ENCODE peak calls at places on chromosomes 6 and 20, in five cellular contexts. K is right lobe of liver, G is cardiac muscle cell, W is A549, P is fibroblast of lung. Q is an unnamed sample. For H3K4me1, the result is how much of the 10 kb centered on the place peaks cover.

GRCh38 chr20:4633780-4634179 is 87.9 kb upstream of the PRND start:
- DNase-seq in K (no peak), G (peak), W (no peak), P (peak), Q (peak)

GRCh38 chr6:41167173-41167963 is 4.5 kb upstream of the TREM2 start:
- DNase-seq in K (no peak), G (peak), W (no peak), P (peak), Q (no peak)

GRCh38 chr20:48075591-48076174 is 290.4 kb upstream of the SULF2 start:
- DNase-seq in K (no peak), G (peak), W (no peak), P (no peak), Q (no peak)

GRCh38 chr6:83920017-83920416 is 60.5 kb downstream of the CYB5R4 start:
- DNase-seq in K (no peak), G (no peak), W (no peak), P (peak), Q (no peak)

GRCh38 chr20:63128367-63128766 is 87.6 kb downstream of the YTHDF1 start:
- DNase-seq in K (peak), G (no peak), W (no peak), P (no peak), Q (no peak)

GRCh38 chr20:45993197-45993951 is 15.3 kb upstream of the MMP9 start:
- DNase-seq in K (no peak), G (no peak), W (peak), P (peak), Q (peak)

GRCh38 chr20:59902470-59902869 is 31.0 kb downstream of the SYCP2 start:
- DNase-seq in K (no peak), G (no peak), W (no peak), P (no peak), Q (no peak)

GRCh38 chr20:63289311-63290135 is 3.5 kb upstream of the COL20A1 start:
- DNase-seq in K (no peak), G (no peak), W (no peak), P (no peak), Q (no peak)

GRCh38 chr6:33622456-33623431 is 1.6 kb downstream of the ITPR3 start:
- DNase-seq in K (no peak), G (no peak), W (no peak), P (no peak), Q (peak)

GRCh38 chr6:3748208-3748701 is 3.3 kb downstream of the PXDC1 start:
- DNase-seq in K (peak), G (peak), W (peak), P (peak), Q (peak)

GRCh38 chr6:133551847-133552331 is 310.7 kb downstream of the EYA4 start:
- DNase-seq in K (no peak), G (peak), W (peak), P (peak), Q (no peak)

GRCh38 chr20:7399575-7399974 is 540.7 kb downstream of the HAO1 start:
- DNase-seq in K (no peak), G (peak), W (no peak), P (no peak), Q (no peak)

GRCh38 chr6:80477591-80478370 is 371.3 kb downstream of the BCKDHB start:
- DNase-seq in K (no peak), G (no peak), W (no peak), P (peak), Q (peak)

GRCh38 chr6:84762220-84762940 is 2.0 kb downstream of the TBX18 start:
- DNase-seq in K (no peak), G (peak), W (peak), P (peak), Q (no peak)

GRCh38 chr6:34324738-34325444 is 67.6 kb downstream of the NUDT3 start:
- DNase-seq in K (no peak), G (peak), W (no peak), P (peak), Q (no peak)

DNA sequence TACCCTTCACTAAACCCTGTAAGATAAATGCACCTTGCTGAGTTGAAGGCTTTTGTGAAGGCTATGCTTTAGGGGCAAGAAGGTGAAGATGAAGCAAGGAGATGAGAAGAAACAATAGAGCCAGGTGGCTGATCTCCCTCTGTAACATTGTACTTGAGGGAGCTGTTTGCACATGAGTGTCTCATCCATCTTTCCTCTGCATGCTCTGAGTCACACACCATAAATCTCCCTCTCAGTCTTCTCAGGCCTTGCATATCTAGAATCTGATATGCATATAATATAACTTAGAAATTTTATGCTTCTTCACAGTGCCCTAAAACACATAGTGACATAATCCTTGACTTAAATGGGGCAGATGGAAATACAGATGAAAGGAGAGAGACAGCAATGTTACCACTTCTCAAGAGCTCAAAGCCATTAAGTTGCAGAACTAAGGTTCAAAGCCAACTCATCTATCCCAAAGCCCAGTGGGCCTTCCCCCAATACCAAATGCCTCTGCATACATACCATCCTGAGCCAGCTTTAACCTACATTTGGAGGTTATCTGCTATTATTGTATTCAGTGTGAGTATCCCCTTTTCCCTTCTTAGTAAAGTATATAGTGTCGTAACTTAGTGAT is 62.4 kb upstream of the STXBP5 start:
- DNase-seq in K (no peak), G (no peak), W (no peak), P (peak), Q (peak)
- H3K27ac ChIP-seq in K (no peak), G (no peak), W (no peak), P (no peak), Q (no peak)

DNA sequence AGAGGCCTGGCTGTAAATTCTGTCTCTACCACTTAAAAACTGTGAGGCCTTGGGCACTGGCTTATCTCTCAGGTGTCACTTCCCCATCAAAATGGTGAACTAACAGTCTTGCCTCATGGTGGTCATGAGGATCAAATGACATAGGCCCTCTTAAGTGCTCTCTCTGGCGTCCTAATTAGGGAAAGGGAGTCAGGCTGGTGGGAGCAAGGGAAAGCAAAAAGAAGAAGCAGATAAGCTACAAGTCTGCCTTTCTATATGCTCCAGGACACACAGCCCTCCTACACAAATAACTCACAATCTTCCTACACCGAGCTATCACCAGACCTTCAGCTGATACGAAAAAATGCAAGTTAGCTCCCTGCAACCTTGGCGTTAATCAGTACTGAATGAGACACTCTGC is 19.5 kb upstream of the SLC22A16 start:
- DNase-seq in K (no peak), G (peak), W (no peak), P (no peak), Q (no peak)
- H3K4me1 ChIP-seq in K (under half), G (under half), W (under half), P (under half), Q (under half)

DNA sequence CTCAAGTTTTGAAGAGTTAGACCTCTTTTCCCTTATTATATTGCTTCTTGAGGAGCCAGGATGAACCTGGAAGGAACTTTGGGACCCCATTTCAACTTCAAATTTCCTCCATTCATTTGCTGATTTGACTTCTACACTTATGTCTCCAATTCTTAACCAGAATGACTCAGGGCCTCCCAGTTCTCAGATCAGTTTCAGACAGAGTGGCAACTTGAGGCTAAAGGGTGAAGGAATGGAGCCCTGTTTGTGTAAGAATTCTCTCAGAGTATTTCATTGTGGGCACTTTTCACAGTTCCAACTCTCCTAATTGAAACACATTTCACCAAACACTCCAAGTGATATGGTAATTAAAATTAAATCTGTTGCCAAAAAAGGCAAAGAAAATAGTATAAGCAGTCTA is 109.0 kb upstream of the FLRT3 start:
- DNase-seq in K (no peak), G (no peak), W (no peak), P (no peak), Q (no peak)
- H3K4me3 ChIP-seq in K (no peak), G (no peak), W (no peak), P (no peak), Q (no peak)

DNA sequence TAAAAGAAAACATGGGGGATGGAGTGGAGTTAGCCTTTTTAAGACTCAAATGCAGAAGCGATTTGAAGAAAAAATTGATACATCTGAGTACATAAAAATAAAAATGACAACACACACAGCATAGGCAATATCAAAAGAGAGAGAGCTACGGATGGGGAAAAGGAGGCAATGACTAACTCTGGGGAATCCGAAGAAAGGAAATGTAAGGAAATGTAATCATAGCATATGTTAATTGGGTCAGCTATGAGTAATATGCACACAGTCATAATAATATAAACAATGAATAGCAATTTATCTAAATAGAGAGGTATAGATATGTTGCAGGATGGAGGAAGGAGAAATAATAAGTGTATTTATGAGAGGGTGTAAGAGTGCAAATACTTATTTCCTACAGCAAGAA is 83.4 kb downstream of the NOL4L start:
- DNase-seq in K (no peak), G (peak), W (no peak), P (peak), Q (no peak)
- H3K27ac ChIP-seq in K (no peak), G (no peak), W (no peak), P (no peak), Q (no peak)

DNA sequence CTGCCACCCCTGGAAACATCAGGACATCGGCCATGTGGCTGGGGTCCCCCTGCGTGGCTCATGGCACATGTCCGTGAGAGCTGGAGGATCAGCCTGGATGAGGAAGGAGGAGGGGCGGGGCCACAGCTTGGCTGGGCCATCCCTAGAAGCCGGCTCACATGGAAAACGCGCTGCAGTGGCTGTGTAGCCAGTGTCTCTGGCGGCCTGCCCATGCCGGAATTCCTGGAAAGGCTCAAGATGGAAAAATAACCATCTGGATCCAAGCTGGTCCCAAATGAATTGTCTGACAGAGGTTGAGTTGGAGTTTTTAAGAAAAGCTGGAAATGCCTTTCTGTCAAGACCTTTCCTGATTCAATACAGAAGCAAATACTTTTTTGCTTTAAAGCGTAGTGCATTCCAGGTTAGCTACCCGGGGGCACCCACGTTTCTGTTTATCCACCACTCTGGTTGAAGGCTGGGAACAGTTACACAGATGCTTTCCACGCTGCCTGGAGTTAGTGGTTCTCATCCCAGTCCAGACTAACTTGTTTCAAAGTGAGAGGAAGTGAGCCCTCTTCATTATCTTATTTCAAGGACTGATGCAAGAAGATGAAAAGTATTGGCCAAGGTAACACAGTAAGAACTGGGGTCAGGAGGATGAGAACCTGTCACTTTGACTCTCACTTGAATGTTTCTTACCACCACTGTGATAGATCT is 99.0 kb downstream of the GMPR start:
- DNase-seq in K (peak), G (peak), W (no peak), P (peak), Q (no peak)
- H3K4me1 ChIP-seq in K (under half), G (under half), W (half or more), P (under half), Q (under half)

GRCh38 chr6:132131351-132131750 is 180.2 kb upstream of the CCN2 start:
- DNase-seq in K (no peak), G (peak), W (no peak), P (no peak), Q (no peak)
- H3K4me3 ChIP-seq in K (no peak), G (no peak), W (no peak), P (no peak), Q (no peak)